ENCODE peak calls at places on chromosomes 11 and 22, in four cellular contexts. V is central memory CD4-positive, alpha-beta T cell; Q is KBM-7; J is stimulated activated CD4-positive, alpha-beta T cell treated with anti-CD3 and anti-CD28 coated beads, Interleukin-1b, Interleukin-23, amount 100 ng/mL, for 48 hours. C is an unnamed sample.

GRCh38 chr11:69444381-69445130 is 36.9 kb upstream of the LINC01488 start:
- DNase-seq in V (no peak), J (no peak), Q (no peak), C (peak; percentile 81)

GRCh38 chr22:38766076-38766777 is 10.4 kb upstream of the SUN2 start:
- DNase-seq in V (peak; percentile 28), Q (peak; percentile 54), J (no peak), C (peak; percentile 73)

GRCh38 chr11:36073411-36074203 is 129.7 kb downstream of the LDLRAD3 start:
- DNase-seq in V (no peak), Q (no peak), J (no peak), C (peak; percentile 68)

GRCh38 chr22:45059296-45059695 is 49.5 kb upstream of the PHF21B start:
- DNase-seq in Q (no peak), V (no peak), J (no peak), C (no peak)

GRCh38 chr11:120561286-120561685 is 49.7 kb downstream of the GRIK4 start:
- DNase-seq in V (no peak), Q (no peak), J (no peak), C (no peak)

GRCh38 chr22:45073064-45073463 is 63.3 kb upstream of the PHF21B start:
- DNase-seq in Q (no peak), J (no peak), V (no peak), C (no peak)

GRCh38 chr11:82003024-82003423 is 730.6 kb downstream of the FAM181B start:
- DNase-seq in Q (no peak), J (no peak), V (no peak), C (no peak)

GRCh38 chr11:96388891-96389603 is 665 bp downstream of the CCDC82 start:
- DNase-seq in Q (no peak), J (no peak), V (no peak), C (peak; percentile 36)

GRCh38 chr11:68641880-68642279 is 42.5 kb upstream of the GAL start:
- DNase-seq in Q (no peak), J (no peak), V (no peak), C (no peak)

GRCh38 chr22:48090332-48090672 is 1327.9 kb downstream of the TBC1D22A start:
- DNase-seq in Q (no peak), J (no peak), V (no peak), C (no peak)

GRCh38 chr11:95067042-95067827 is 516 bp downstream of the SRSF8 start:
- DNase-seq in J (peak; percentile 69), V (peak; percentile 73), Q (peak; percentile 76), C (peak; percentile 83)

GRCh38 chr11:73383249-73384126 is 7.3 kb downstream of the RELT start:
- DNase-seq in V (no peak), J (no peak), Q (no peak), C (no peak)

GRCh38 chr22:17119481-17120202 is 1.5 kb downstream of the TMEM121B start:
- DNase-seq in J (peak; percentile 29), V (no peak), Q (no peak), C (no peak)

GRCh38 chr11:737366-737765 is 9.9 kb upstream of the TALDO1 start:
- DNase-seq in J (no peak), Q (peak; percentile 34), V (no peak), C (no peak)

GRCh38 chr11:13278620-13279486 is 1.3 kb downstream of the BMAL1 start:
- DNase-seq in J (no peak), Q (no peak), V (no peak), C (peak; percentile 42)

GRCh38 chr22:24428751-24429410 is 1.5 kb downstream of the ADORA2A start:
- DNase-seq in Q (peak; percentile 41), V (no peak), J (no peak), C (no peak)

GRCh38 chr11:70671611-70672010 is 273.3 kb downstream of the CTTN start:
- DNase-seq in V (no peak), J (no peak), Q (no peak), C (no peak)

GRCh38 chr22:28111501-28111900 is 192.4 kb upstream of the PITPNB start:
- DNase-seq in J (no peak), V (no peak), Q (no peak), C (no peak)

GRCh38 chr22:17873116-17873515 is 98.8 kb upstream of the BID start:
- DNase-seq in J (no peak), V (no peak), Q (no peak), C (no peak)

GRCh38 chr11:103652013-103652412 is 384.4 kb upstream of the DDI1 start:
- DNase-seq in Q (peak; percentile 48), V (no peak), J (no peak), C (no peak)

GRCh38 chr11:46249103-46249942 is 28.1 kb upstream of the CREB3L1 start:
- DNase-seq in J (no peak), V (no peak), Q (no peak), C (peak; percentile 29)

GRCh38 chr11:92269021-92269420 is 44.4 kb downstream of the FAT3 start:
- DNase-seq in V (no peak), J (no peak), Q (no peak), C (peak; percentile 41)

GRCh38 chr11:46513934-46514342 is 79.9 kb downstream of the AMBRA1 start:
- DNase-seq in V (no peak), Q (no peak), J (no peak), C (no peak)

GRCh38 chr11:104700609-104701008 is 197.7 kb downstream of the CASP12 start:
- DNase-seq in Q (no peak), V (peak; percentile 28), J (no peak), C (peak; percentile 13)

GRCh38 chr11:34773826-34774225 is 142.4 kb downstream of the APIP start:
- DNase-seq in J (no peak), Q (no peak), V (no peak), C (peak; percentile 51)

GRCh38 chr11:726278-726915 is 20.4 kb downstream of the EPS8L2 start:
- DNase-seq in J (peak; percentile 49), V (peak; percentile 35), Q (peak; percentile 26), C (peak; percentile 71)

GRCh38 chr11:75954039-75954438 is 139.0 kb downstream of the UVRAG start:
- DNase-seq in J (no peak), Q (no peak), V (no peak), C (no peak)

C was measured in AG08396.